ENCODE peak calls at places on chromosomes 11 and 22, in four cellular contexts. N is NCI-H1417, K is aorta, B is GM04503. H is an unnamed sample.
A peak's percentile ranks its signal among the peaks of the same experiment; 100 is the strongest.

GRCh38 chr11:59172345-59173079 is 580 bp downstream of the DTX4 start:
- DNase-seq in N (peak; percentile 62), K (no peak), B (no peak), H (no peak)

GRCh38 chr11:1559103-1559951 is 12.7 kb downstream of the DUSP8 start:
- DNase-seq in N (peak; percentile 86), K (peak; percentile 98), B (peak; percentile 58), H (peak; percentile 67)

GRCh38 chr11:612201-612960 is 3.4 kb downstream of the IRF7 start:
- DNase-seq in N (peak; percentile 32), K (peak; percentile 75), B (no peak), H (no peak)

GRCh38 chr11:1937616-1938342 is 9.4 kb upstream of the MRPL23 start:
- DNase-seq in N (no peak), K (peak; percentile 76), B (no peak), H (no peak)

GRCh38 chr11:31645747-31646146 is 136.2 kb downstream of the ELP4 start:
- DNase-seq in N (no peak), K (no peak), B (peak; percentile 42), H (peak; percentile 54)

GRCh38 chr11:20604864-20605601 is 5.6 kb downstream of the SLC6A5 start:
- DNase-seq in N (no peak), K (no peak), B (no peak), H (no peak)

GRCh38 chr11:12706531-12707499 is 32.6 kb downstream of the TEAD1 start:
- DNase-seq in N (peak; percentile 93), K (no peak), B (no peak), H (no peak)

GRCh38 chr22:45263790-45264269 is 20.9 kb upstream of the UPK3A start:
- DNase-seq in N (peak; percentile 65), K (peak; percentile 87), B (peak; percentile 42), H (peak; percentile 76)

GRCh38 chr22:38126928-38127668 is 16.6 kb upstream of the BAIAP2L2 start:
- DNase-seq in N (no peak), K (peak; percentile 66), B (no peak), H (no peak)

GRCh38 chr22:49694462-49695260 is 133.0 kb downstream of the BRD1 start:
- DNase-seq in N (no peak), K (no peak), B (no peak), H (no peak)

GRCh38 chr11:9459573-9460321 is 1.1 kb upstream of the ZNF143 start:
- DNase-seq in N (peak; percentile 83), K (no peak), B (peak; percentile 16), H (peak; percentile 18)

GRCh38 chr22:26884921-26885320 is 227.5 kb downstream of the MIAT start:
- DNase-seq in N (no peak), K (peak; percentile 87), B (no peak), H (no peak)

GRCh38 chr11:64602466-64603070 is 11.5 kb downstream of the SLC22A12 start:
- DNase-seq in N (no peak), K (no peak), B (no peak), H (no peak)

GRCh38 chr11:121460941-121461514 is 8.3 kb upstream of the SORL1-AS1 start:
- DNase-seq in N (no peak), K (no peak), B (no peak), H (no peak)

GRCh38 chr11:44578279-44578678 is 12.8 kb downstream of the CD82 start:
- DNase-seq in N (no peak), K (no peak), B (no peak), H (no peak)